ENCODE peak calls at places on chromosomes 13 and 19, in five cellular contexts. U is T-helper 17 cell, V is left colon, Y is NCI-H2171, P is AG10803. J is an unnamed sample.
A peak's percentile ranks its signal among the peaks of the same experiment; 100 is the strongest.

GRCh38 chr13:36001561-36001960 is 129.6 kb downstream of the DCLK1 start:
- DNase-seq in U (no peak), P (no peak), V (no peak), Y (no peak), J (no peak)

GRCh38 chr19:10206226-10206873 is 11.6 kb upstream of the DNMT1 start:
- DNase-seq in V (no peak), P (peak; percentile 41), Y (no peak), U (no peak), J (no peak)

GRCh38 chr19:32318884-32319520 is 26.4 kb upstream of the ZNF507 start:
- DNase-seq in P (no peak), Y (no peak), U (no peak), V (no peak), J (peak; percentile 34)

GRCh38 chr13:36848228-36848982 is 29.4 kb downstream of the RFXAP start:
- DNase-seq in U (no peak), Y (no peak), P (no peak), V (no peak), J (peak; percentile 8)

GRCh38 chr13:26658972-26659371 is 101.5 kb downstream of the WASF3 start:
- DNase-seq in V (no peak), U (no peak), Y (no peak), P (no peak), J (no peak)

GRCh38 chr13:78497702-78498319 is 105.5 kb downstream of the POU4F1 start:
- DNase-seq in P (no peak), U (no peak), Y (no peak), V (no peak), J (no peak)

GRCh38 chr19:14495678-14496028 is 274 bp downstream of the GIPC1 start:
- DNase-seq in V (no peak), P (no peak), Y (no peak), U (no peak), J (no peak)

GRCh38 chr13:110628477-110628793 is 13.1 kb downstream of the NAXD start:
- DNase-seq in U (no peak), P (no peak), Y (no peak), V (no peak), J (no peak)

GRCh38 chr19:35642312-35642711 is 767 bp downstream of the ETV2 start:
- DNase-seq in U (no peak), P (no peak), V (no peak), Y (no peak), J (no peak)

J was measured in small intestine.